ENCODE peak calls at places on chromosomes 5 and 9, in six cellular contexts. C is GM12892, U is K562, D is GM12878, J is HepG2, F is SK-N-SH. S is an unnamed sample.
A peak's percentile ranks its signal among the peaks of the same experiment; 100 is the strongest.

GRCh38 chr5:179854356-179854755 is 4.3 kb downstream of the MRNIP start:
- DNase-seq in C (no peak), U (no peak), D (no peak), J (no peak), F (no peak), S (no peak)

GRCh38 chr5:122315511-122315910 is 3.5 kb downstream of the SNCAIP start:
- DNase-seq in C (no peak), U (no peak), D (no peak), J (no peak), F (no peak), S (no peak)

GRCh38 chr9:129069128-129069824 is 11.6 kb upstream of the DOLPP1 start:
- DNase-seq in C (no peak), U (peak; percentile 83), D (no peak), J (no peak), F (peak; percentile 72), S (no peak)

GRCh38 chr9:109599131-109599530 is 101.0 kb upstream of the PTPN3 start:
- DNase-seq in C (no peak), U (no peak), D (no peak), J (no peak), F (no peak), S (no peak)

GRCh38 chr5:17748196-17748595 is 113.9 kb downstream of the TAF11L14 start:
- DNase-seq in C (no peak), U (no peak), D (no peak), J (no peak), F (no peak), S (no peak)

GRCh38 chr5:66807743-66808142 is 211.6 kb downstream of the MAST4 start:
- DNase-seq in C (no peak), U (no peak), D (no peak), J (peak; percentile 7), F (peak; percentile 39), S (no peak)

GRCh38 chr5:80705801-80706200 is 51.0 kb upstream of the DHFR start:
- DNase-seq in C (no peak), U (no peak), D (no peak), J (no peak), F (no peak), S (no peak)

GRCh38 chr9:297104-297794 is 82.6 kb downstream of the DOCK8 start:
- DNase-seq in C (peak; percentile 16), U (no peak), D (peak; percentile 91), J (no peak), F (no peak), S (peak; percentile 19)

GRCh38 chr9:125484632-125485282 is 222.3 kb downstream of the MAPKAP1 start:
- DNase-seq in C (no peak), U (no peak), D (no peak), J (no peak), F (no peak), S (no peak)

GRCh38 chr5:176517053-176517661 is 20.0 kb downstream of the RNF44 start:
- DNase-seq in C (no peak), U (no peak), D (no peak), J (no peak), F (no peak), S (no peak)

GRCh38 chr5:158560170-158560569 is 539.5 kb downstream of the EBF1 start:
- DNase-seq in C (peak; percentile 23), U (no peak), D (peak; percentile 80), J (peak; percentile 9), F (no peak), S (peak; percentile 35)

GRCh38 chr5:169656125-169656990 is 19.3 kb downstream of the DOCK2 start:
- DNase-seq in C (peak; percentile 51), U (no peak), D (peak; percentile 79), J (no peak), F (no peak), S (peak; percentile 32)

GRCh38 chr5:172868924-172869565 is 35.0 kb downstream of the ERGIC1 start:
- DNase-seq in C (no peak), U (peak; percentile 23), D (no peak), J (peak; percentile 64), F (peak; percentile 39), S (no peak)

GRCh38 chr5:59528226-59528862 is 365.2 kb downstream of the PDE4D start:
- DNase-seq in C (no peak), U (no peak), D (no peak), J (no peak), F (no peak), S (no peak)

GRCh38 chr5:421287-421880 is 21.6 kb upstream of the EXOC3 start:
- DNase-seq in C (no peak), U (no peak), D (no peak), J (no peak), F (no peak), S (no peak)

GRCh38 chr9:92771309-92771708 is 6.7 kb upstream of the BICD2 start:
- DNase-seq in C (no peak), U (no peak), D (no peak), J (no peak), F (no peak), S (no peak)

GRCh38 chr9:125258832-125259534 is 2.6 kb upstream of the GAPVD1 start:
- DNase-seq in C (no peak), U (no peak), D (no peak), J (peak; percentile 55), F (no peak), S (no peak)

GRCh38 chr9:69176446-69177135 is 2.5 kb downstream of the TJP2 start:
- DNase-seq in C (no peak), U (no peak), D (no peak), J (no peak), F (no peak), S (no peak)

GRCh38 chr9:112867275-112867991 is 23.2 kb downstream of the SLC46A2 start:
- DNase-seq in C (no peak), U (peak; percentile 72), D (no peak), J (peak; percentile 45), F (no peak), S (no peak)

GRCh38 chr5:44167540-44167939 is 221.7 kb downstream of the FGF10 start:
- DNase-seq in C (no peak), U (no peak), D (no peak), J (no peak), F (no peak), S (no peak)

GRCh38 chr5:180785151-180785781 is 17.3 kb downstream of the MGAT1 start:
- DNase-seq in C (no peak), U (no peak), D (no peak), J (peak; percentile 51), F (no peak), S (no peak)

GRCh38 chr5:51225671-51226419 is 157.4 kb upstream of the ISL1 start:
- DNase-seq in C (no peak), U (no peak), D (no peak), J (no peak), F (no peak), S (no peak)

GRCh38 chr9:8831568-8831967 is 1032.0 kb upstream of the DMAC1 start:
- DNase-seq in C (no peak), U (no peak), D (no peak), J (no peak), F (no peak), S (no peak)

GRCh38 chr9:13952906-13953305 is 361.0 kb downstream of the NFIB start:
- DNase-seq in C (no peak), U (no peak), D (no peak), J (no peak), F (no peak), S (no peak)

DNA sequence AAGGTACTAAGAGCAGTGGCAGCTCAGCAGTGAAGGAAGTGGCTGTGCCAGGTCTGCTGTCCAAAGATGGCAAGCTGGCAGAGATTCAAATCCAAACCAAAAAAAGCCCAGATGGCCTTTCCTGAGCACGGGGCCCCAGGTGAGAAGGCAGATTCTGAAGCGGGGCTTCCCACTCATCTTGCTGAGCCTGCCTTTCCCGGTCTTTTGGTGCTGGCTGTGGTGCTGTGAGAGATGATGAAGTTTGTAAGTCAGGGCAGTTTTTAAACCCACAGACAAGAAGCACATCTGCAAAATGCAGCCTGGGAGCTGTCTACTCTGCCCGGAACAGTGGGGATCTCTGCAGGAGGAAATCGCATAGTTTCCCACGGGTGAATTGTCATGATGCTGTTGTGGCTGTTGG is 85.0 kb upstream of the IRX4 start:
- DNase-seq in C (no peak), U (no peak), D (no peak), J (no peak), F (no peak), S (no peak)
- TF ChIP-seq TAF1 in C (no peak), U (no peak), D (no peak), J (no peak), F (no peak), S (no peak)

DNA sequence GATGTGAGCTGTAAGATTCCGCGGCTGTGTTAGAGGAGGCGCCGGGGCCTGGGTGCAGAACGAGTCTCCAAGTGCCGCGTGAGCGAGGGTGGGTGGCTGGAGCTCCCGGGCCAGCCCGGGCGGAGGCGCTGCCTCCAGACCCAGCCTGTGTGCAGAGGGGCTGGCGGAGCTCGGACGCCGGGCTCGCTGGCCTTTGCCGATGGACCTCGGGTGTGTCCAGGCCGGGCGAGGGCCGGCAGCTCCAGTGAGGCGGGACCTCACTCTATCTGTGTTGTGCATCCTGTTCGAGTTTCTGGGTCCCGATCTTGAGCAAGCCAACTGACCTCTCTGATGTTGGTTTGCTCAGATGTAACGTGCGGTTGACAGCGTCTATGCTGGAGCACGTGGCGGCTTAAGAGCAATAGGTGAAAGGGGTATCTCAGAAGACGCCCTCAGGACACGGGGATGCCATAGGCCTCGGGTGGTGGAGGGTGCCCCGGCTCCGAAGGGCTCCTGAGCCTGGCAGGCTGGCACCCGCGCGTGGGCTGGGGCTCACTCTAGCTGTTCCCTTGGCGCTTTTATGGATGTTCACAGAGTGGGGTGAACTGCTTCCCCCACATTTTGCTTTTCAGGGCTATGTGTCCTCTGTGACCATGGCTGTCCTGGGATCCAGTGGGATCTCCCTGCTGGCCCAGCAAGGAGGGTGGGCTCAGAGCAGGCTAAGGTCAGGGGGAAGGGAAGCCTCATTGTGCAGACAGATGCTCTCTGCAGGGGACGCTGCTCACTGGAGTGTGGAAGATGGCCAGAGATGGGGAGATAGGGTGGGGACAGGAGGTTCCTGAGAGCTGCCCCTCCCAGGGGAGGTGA is 69.8 kb downstream of the MRPL36 start:
- DNase-seq in C (no peak), U (no peak), D (no peak), J (no peak), F (peak; percentile 57), S (peak; percentile 5)
- TF ChIP-seq TAF1 in C (no peak), U (no peak), D (no peak), J (no peak), F (no peak), S (no peak)

DNA sequence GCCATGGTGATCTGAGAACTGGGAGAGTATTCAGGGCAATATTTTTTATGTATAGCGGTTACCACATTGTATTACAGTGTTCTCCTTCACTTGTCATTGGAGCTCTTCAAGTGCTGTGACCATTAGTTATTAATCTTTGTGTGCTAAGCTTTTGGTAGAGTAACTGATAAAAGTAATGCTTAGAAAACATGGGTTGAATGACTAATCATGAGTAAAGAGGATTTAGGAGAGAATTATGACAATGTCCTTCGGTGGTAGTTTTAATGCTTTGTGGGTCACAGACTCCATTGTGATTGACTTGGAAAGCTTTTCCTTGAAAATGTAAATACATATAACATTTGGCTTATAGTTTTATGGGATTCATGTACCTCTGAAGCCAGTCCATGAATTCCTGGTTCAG is 21.4 kb downstream of the TGFBR1 start:
- DNase-seq in C (no peak), U (no peak), D (no peak), J (no peak), F (no peak), S (no peak)
- TF ChIP-seq TAF1 in C (no peak), U (no peak), D (no peak), J (no peak), F (no peak), S (no peak)

GRCh38 chr5:73514418-73514817 is 16.2 kb downstream of the BTF3 start:
- DNase-seq in C (no peak), U (no peak), D (no peak), J (no peak), F (no peak), S (no peak)

GRCh38 chr5:73519531-73520283 is 21.5 kb downstream of the BTF3 start:
- DNase-seq in C (peak; percentile 56), U (peak; percentile 74), D (peak; percentile 48), J (peak; percentile 84), F (peak; percentile 84), S (peak; percentile 63)

GRCh38 chr5:73513996-73514395 is 15.8 kb downstream of the BTF3 start:
- DNase-seq in C (no peak), U (no peak), D (no peak), J (no peak), F (no peak), S (no peak)

GRCh38 chr5:73515232-73515631 is 17.0 kb downstream of the BTF3 start:
- DNase-seq in C (no peak), U (no peak), D (no peak), J (no peak), F (no peak), S (no peak)
- TF ChIP-seq TAF1 in C (no peak), U (no peak), D (no peak), J (no peak), F (no peak), S (no peak)

S was measured in GM12891.